ENCODE peak calls at places on chromosome 19, in five cellular contexts. G is fibroblast of the aortic adventitia, F is cardiac fibroblast, P is astrocyte of the cerebellum, J is left lung. A is an unnamed sample.

GRCh38 chr19:18776288-18776594 is 14.9 kb downstream of the COMP start:
- DNase-seq in G (peak; percentile 52), P (no peak), F (peak; percentile 58), J (no peak), A (peak; percentile 65)

GRCh38 chr19:13826652-13827235 is 31.5 kb downstream of the ZSWIM4 start:
- DNase-seq in J (no peak), G (no peak), P (no peak), F (no peak), A (no peak)

GRCh38 chr19:5141278-5141925 is 172.5 kb downstream of the KDM4B start:
- DNase-seq in J (peak; percentile 64), G (no peak), F (peak; percentile 7), P (no peak), A (no peak)

GRCh38 chr19:6125571-6125989 is 9.9 kb upstream of the ACSBG2 start:
- DNase-seq in J (no peak), F (peak; percentile 86), G (peak; percentile 84), P (peak; percentile 62), A (peak; percentile 78)

GRCh38 chr19:13902993-13903555 is 2.8 kb downstream of the BRME1 start:
- DNase-seq in J (no peak), G (no peak), P (no peak), F (peak; percentile 30), A (no peak)

GRCh38 chr19:43820098-43820860 is 6.8 kb upstream of the ZNF283 start:
- DNase-seq in P (no peak), J (peak; percentile 75), F (peak; percentile 66), G (peak; percentile 39), A (no peak)

GRCh38 chr19:12736854-12737665 is at the start of gene GET3:
- DNase-seq in F (peak; percentile 100), G (peak; percentile 100), P (peak; percentile 100), J (peak; percentile 89), A (peak; percentile 100)

GRCh38 chr19:39351537-39352037 is 9.4 kb downstream of the SAMD4B start:
- DNase-seq in J (no peak), P (no peak), F (no peak), G (peak; percentile 46), A (peak; percentile 21)

GRCh38 chr19:7636691-7637373 is at the start of gene STXBP2:
- DNase-seq in F (peak; percentile 31), G (no peak), P (no peak), J (peak; percentile 96), A (no peak)

GRCh38 chr19:7159105-7159933 is 89.8 kb downstream of the ZNF557 start:
- DNase-seq in F (peak; percentile 93), G (peak; percentile 94), P (no peak), J (no peak), A (peak; percentile 83)

GRCh38 chr19:35462476-35462953 is 14.5 kb downstream of the FFAR2 start:
- DNase-seq in J (no peak), F (no peak), G (no peak), P (no peak), A (peak; percentile 0)

GRCh38 chr19:50649433-50650391 is at the start of gene C19orf81:
- DNase-seq in G (no peak), F (peak; percentile 23), P (no peak), J (no peak), A (no peak)

GRCh38 chr19:405138-405965 is 3.6 kb downstream of the C2CD4C start:
- DNase-seq in G (no peak), P (no peak), J (peak; percentile 67), F (no peak), A (no peak)

GRCh38 chr19:4577020-4577782 is 17.7 kb upstream of the SEMA6B start:
- DNase-seq in J (no peak), G (peak; percentile 37), F (peak; percentile 40), P (no peak), A (no peak)

GRCh38 chr19:5306531-5306930 is 34.1 kb downstream of the PTPRS start:
- DNase-seq in P (no peak), F (no peak), J (no peak), G (no peak), A (no peak)

GRCh38 chr19:12098040-12098439 is 33.5 kb downstream of the ZNF844 start:
- DNase-seq in G (no peak), P (no peak), J (no peak), F (no peak), A (no peak)

GRCh38 chr19:12675940-12676339 is 5.7 kb downstream of the DHPS start:
- DNase-seq in J (no peak), G (no peak), P (no peak), F (no peak), A (no peak)

GRCh38 chr19:632228-633067 is 889 bp downstream of the POLRMT start:
- DNase-seq in G (peak; percentile 49), P (peak; percentile 28), F (peak; percentile 65), J (no peak), A (peak; percentile 41)

GRCh38 chr19:6066661-6067646 is 43.3 kb downstream of the RFX2 start:
- DNase-seq in J (peak; percentile 87), F (peak; percentile 94), P (peak; percentile 95), G (peak; percentile 95), A (peak; percentile 74)

GRCh38 chr19:6056801-6057650 is 53.3 kb downstream of the RFX2 start:
- DNase-seq in P (peak; percentile 90), G (peak; percentile 97), J (peak; percentile 78), F (peak; percentile 97), A (peak; percentile 95)

GRCh38 chr19:38877781-38878574 is at the start of gene RINL:
- DNase-seq in F (no peak), J (peak; percentile 83), P (no peak), G (no peak), A (no peak)

GRCh38 chr19:6692027-6692426 is 22.1 kb upstream of the TNFSF14 start:
- DNase-seq in J (no peak), F (no peak), G (no peak), P (no peak), A (no peak)

GRCh38 chr19:36169084-36169760 is 17.0 kb upstream of the COX7A1 start:
- DNase-seq in G (no peak), J (no peak), P (no peak), F (no peak), A (no peak)

GRCh38 chr19:18846862-18847515 is 15.2 kb downstream of the UPF1 start:
- DNase-seq in F (peak; percentile 79), P (peak; percentile 56), J (peak; percentile 92), G (peak; percentile 83), A (peak; percentile 73)

GRCh38 chr19:10988380-10988779 is 27.6 kb downstream of the SMARCA4 start:
- DNase-seq in P (no peak), J (no peak), F (no peak), G (no peak), A (no peak)

GRCh38 chr19:46813570-46814358 is 25.4 kb upstream of the SLC1A5 start:
- DNase-seq in J (peak; percentile 84), F (peak; percentile 84), G (peak; percentile 37), P (no peak), A (peak; percentile 43)

GRCh38 chr19:15640294-15640903 is at the start of gene CYP4F3:
- DNase-seq in P (no peak), J (peak; percentile 89), F (no peak), G (no peak), A (no peak)

GRCh38 chr19:1394252-1395193 is 6.8 kb downstream of the GAMT start:
- DNase-seq in P (no peak), J (no peak), F (no peak), G (no peak), A (no peak)

GRCh38 chr19:42069619-42070293 is at the start of gene GRIK5:
- DNase-seq in F (no peak), G (no peak), P (no peak), J (no peak), A (no peak)

GRCh38 chr19:51480590-51480989 is 2.3 kb downstream of the CEACAM18 start:
- DNase-seq in J (no peak), F (peak; percentile 17), G (peak; percentile 4), P (no peak), A (no peak)

GRCh38 chr19:41935781-41936415 is 7.6 kb upstream of the ERFL start:
- DNase-seq in P (no peak), G (no peak), F (no peak), J (no peak), A (no peak)

GRCh38 chr19:15222738-15223648 is 9.3 kb downstream of the EPHX3 start:
- DNase-seq in J (peak; percentile 93), G (peak; percentile 93), P (peak; percentile 85), F (peak; percentile 97), A (peak; percentile 96)

GRCh38 chr19:41991025-41991424 is 3.0 kb downstream of the ATP1A3 start:
- DNase-seq in J (peak; percentile 62), G (no peak), P (no peak), F (no peak), A (no peak)

GRCh38 chr19:39078436-39079200 is 5.5 kb upstream of the ACP7 start:
- DNase-seq in J (no peak), G (peak; percentile 99), F (peak; percentile 99), P (peak; percentile 97), A (peak; percentile 98)

GRCh38 chr19:41934849-41935374 is 6.7 kb upstream of the ERFL start:
- DNase-seq in J (peak; percentile 87), P (peak; percentile 32), G (peak; percentile 53), F (peak; percentile 66), A (peak; percentile 28)

GRCh38 chr19:14782978-14783545 is 4.7 kb upstream of the ADGRE2 start:
- DNase-seq in G (no peak), P (no peak), F (no peak), J (no peak), A (no peak)

GRCh38 chr19:1093811-1094553 is 1.2 kb downstream of the POLR2E start:
- DNase-seq in G (no peak), J (no peak), P (no peak), F (no peak), A (no peak)

GRCh38 chr19:40607898-40608621 is 6.9 kb downstream of the LTBP4 start:
- DNase-seq in F (no peak), P (no peak), G (no peak), J (peak; percentile 58), A (no peak)
- TF ChIP-seq CTCF in F (no peak), P (no peak), G (no peak), J (no peak), A (no peak)

GRCh38 chr19:44904426-44904994 is 1.1 kb upstream of the APOE start:
- DNase-seq in G (no peak), J (no peak), F (no peak), P (no peak), A (no peak)
- TF ChIP-seq CTCF in G (peak; percentile 13), J (no peak), F (no peak), P (peak; percentile 16), A (peak; percentile 46)

DNA sequence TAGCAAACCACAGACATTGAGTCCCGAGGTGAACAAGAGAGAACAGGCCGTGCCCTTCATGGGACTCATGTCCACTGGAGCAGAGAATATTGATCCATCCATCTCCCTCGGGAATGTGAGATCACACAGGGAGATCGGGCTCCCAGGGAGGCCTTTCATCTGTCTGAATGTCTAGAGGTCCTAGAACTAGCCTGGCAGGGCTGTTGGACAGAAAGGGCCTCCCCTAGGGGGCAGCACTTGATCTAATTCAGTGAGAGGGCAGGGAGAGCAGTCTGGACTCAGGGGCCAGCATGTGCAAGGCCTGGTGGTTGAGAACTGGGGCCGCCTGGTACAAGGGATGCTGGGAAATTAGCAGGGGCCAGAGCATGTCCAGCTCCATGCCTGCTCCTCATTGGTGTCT is 4.3 kb downstream of the RUVBL2 start:
- DNase-seq in G (peak; percentile 46), J (no peak), P (no peak), F (peak; percentile 76), A (peak; percentile 50)
- TF ChIP-seq CTCF in G (peak; percentile 55), J (peak; percentile 26), P (peak; percentile 65), F (peak; percentile 69), A (peak; percentile 82)

GRCh38 chr19:2602391-2603181 is 99.9 kb downstream of the GNG7 start:
- DNase-seq in J (no peak), G (peak; percentile 98), P (peak; percentile 94), F (peak; percentile 79), A (peak; percentile 92)
- TF ChIP-seq CTCF in J (no peak), G (peak; percentile 27), P (peak; percentile 5), F (no peak), A (no peak)

GRCh38 chr19:55212447-55212846 is 3.1 kb upstream of the PTPRH start:
- DNase-seq in P (no peak), G (no peak), J (no peak), F (peak; percentile 24), A (no peak)
- TF ChIP-seq CTCF in P (peak; percentile 25), G (no peak), J (no peak), F (peak; percentile 35), A (peak; percentile 53)